ENCODE peak calls at places on chromosomes 11 and 22, in nine cellular contexts. One of them, this sample, is unnamed.

GRCh38 chr11:61603667-61604066 is 22.8 kb upstream of the SYT7 start:
- DNase-seq in left ventricle myocardium inferior: no peak
- DNase-seq in prostate gland: no peak
- DNase-seq in esophagus squamous epithelium: no peak
- DNase-seq in body of pancreas: no peak
- DNase-seq in right atrium auricular region: no peak
- DNase-seq in mucosa of descending colon: no peak
- DNase-seq in AG04449: no peak
- DNase-seq in upper lobe of right lung: no peak
- DNase-seq in this sample: no peak

GRCh38 chr11:67345949-67346819 is 7.2 kb downstream of the POLD4 start:
- DNase-seq in upper lobe of right lung: no peak
- DNase-seq in AG04449: no peak
- DNase-seq in esophagus squamous epithelium: no peak
- DNase-seq in mucosa of descending colon: no peak
- DNase-seq in left ventricle myocardium inferior: no peak
- DNase-seq in prostate gland: peak; percentile 76
- DNase-seq in right atrium auricular region: no peak
- DNase-seq in body of pancreas: peak; percentile 75
- DNase-seq in this sample: no peak

GRCh38 chr11:32931605-32932004 is 39.0 kb downstream of the QSER1 start:
- DNase-seq in mucosa of descending colon: no peak
- DNase-seq in right atrium auricular region: no peak
- DNase-seq in esophagus squamous epithelium: no peak
- DNase-seq in body of pancreas: no peak
- DNase-seq in AG04449: no peak
- DNase-seq in prostate gland: no peak
- DNase-seq in left ventricle myocardium inferior: no peak
- DNase-seq in upper lobe of right lung: no peak
- DNase-seq in this sample: no peak

GRCh38 chr11:2392241-2392959 is 8.2 kb upstream of the TSSC4 start:
- DNase-seq in prostate gland: no peak
- DNase-seq in mucosa of descending colon: no peak
- DNase-seq in left ventricle myocardium inferior: no peak
- DNase-seq in right atrium auricular region: no peak
- DNase-seq in esophagus squamous epithelium: no peak
- DNase-seq in body of pancreas: no peak
- DNase-seq in AG04449: no peak
- DNase-seq in upper lobe of right lung: no peak
- DNase-seq in this sample: no peak

GRCh38 chr11:85752890-85753581 is 57.9 kb downstream of the SYTL2 start:
- DNase-seq in esophagus squamous epithelium: no peak
- DNase-seq in upper lobe of right lung: no peak
- DNase-seq in AG04449: no peak
- DNase-seq in mucosa of descending colon: no peak
- DNase-seq in right atrium auricular region: no peak
- DNase-seq in left ventricle myocardium inferior: no peak
- DNase-seq in body of pancreas: peak; percentile 20
- DNase-seq in prostate gland: no peak
- DNase-seq in this sample: no peak

GRCh38 chr11:40338739-40339138 is 1120.7 kb downstream of the LRRC4C start:
- DNase-seq in right atrium auricular region: no peak
- DNase-seq in AG04449: no peak
- DNase-seq in esophagus squamous epithelium: no peak
- DNase-seq in body of pancreas: no peak
- DNase-seq in left ventricle myocardium inferior: no peak
- DNase-seq in prostate gland: no peak
- DNase-seq in mucosa of descending colon: no peak
- DNase-seq in upper lobe of right lung: no peak
- DNase-seq in this sample: no peak

GRCh38 chr11:61814242-61814957 is 2.4 kb downstream of the FADS1 start:
- DNase-seq in AG04449: no peak
- DNase-seq in prostate gland: no peak
- DNase-seq in upper lobe of right lung: no peak
- DNase-seq in left ventricle myocardium inferior: no peak
- DNase-seq in esophagus squamous epithelium: no peak
- DNase-seq in body of pancreas: peak; percentile 29
- DNase-seq in right atrium auricular region: no peak
- DNase-seq in mucosa of descending colon: peak; percentile 49
- DNase-seq in this sample: no peak

GRCh38 chr11:117223741-117224685 is 7.9 kb downstream of the PCSK7 start:
- DNase-seq in left ventricle myocardium inferior: no peak
- DNase-seq in prostate gland: no peak
- DNase-seq in esophagus squamous epithelium: no peak
- DNase-seq in body of pancreas: no peak
- DNase-seq in AG04449: no peak
- DNase-seq in upper lobe of right lung: no peak
- DNase-seq in right atrium auricular region: no peak
- DNase-seq in mucosa of descending colon: no peak
- DNase-seq in this sample: no peak

GRCh38 chr11:73931039-73931645 is 19.7 kb upstream of the DNAJB13 start:
- DNase-seq in mucosa of descending colon: no peak
- DNase-seq in AG04449: peak; percentile 29
- DNase-seq in left ventricle myocardium inferior: no peak
- DNase-seq in right atrium auricular region: no peak
- DNase-seq in body of pancreas: peak; percentile 24
- DNase-seq in esophagus squamous epithelium: no peak
- DNase-seq in upper lobe of right lung: no peak
- DNase-seq in prostate gland: no peak
- DNase-seq in this sample: no peak

GRCh38 chr11:134026655-134027343 is 42.1 kb upstream of the JAM3 start:
- DNase-seq in AG04449: no peak
- DNase-seq in prostate gland: no peak
- DNase-seq in upper lobe of right lung: no peak
- DNase-seq in esophagus squamous epithelium: no peak
- DNase-seq in left ventricle myocardium inferior: no peak
- DNase-seq in body of pancreas: peak; percentile 47
- DNase-seq in right atrium auricular region: no peak
- DNase-seq in mucosa of descending colon: no peak
- DNase-seq in this sample: no peak

GRCh38 chr11:32210601-32211000 is 119.7 kb downstream of the RCN1 start:
- DNase-seq in body of pancreas: no peak
- DNase-seq in mucosa of descending colon: no peak
- DNase-seq in AG04449: peak; percentile 19
- DNase-seq in upper lobe of right lung: no peak
- DNase-seq in right atrium auricular region: no peak
- DNase-seq in esophagus squamous epithelium: no peak
- DNase-seq in prostate gland: no peak
- DNase-seq in left ventricle myocardium inferior: no peak
- DNase-seq in this sample: no peak

GRCh38 chr11:43708776-43709175 is 28.2 kb downstream of the HSD17B12 start:
- DNase-seq in mucosa of descending colon: no peak
- DNase-seq in left ventricle myocardium inferior: no peak
- DNase-seq in body of pancreas: no peak
- DNase-seq in right atrium auricular region: no peak
- DNase-seq in upper lobe of right lung: no peak
- DNase-seq in AG04449: no peak
- DNase-seq in esophagus squamous epithelium: no peak
- DNase-seq in prostate gland: no peak
- DNase-seq in this sample: no peak

GRCh38 chr11:128852327-128853023 is 14.6 kb downstream of the KCNJ1 start:
- DNase-seq in right atrium auricular region: no peak
- DNase-seq in left ventricle myocardium inferior: peak; percentile 46
- DNase-seq in prostate gland: no peak
- DNase-seq in upper lobe of right lung: no peak
- DNase-seq in mucosa of descending colon: no peak
- DNase-seq in esophagus squamous epithelium: no peak
- DNase-seq in AG04449: no peak
- DNase-seq in body of pancreas: peak; percentile 86
- DNase-seq in this sample: no peak

GRCh38 chr22:47162865-47163264 is 400.4 kb downstream of the TBC1D22A start:
- DNase-seq in AG04449: no peak
- DNase-seq in body of pancreas: no peak
- DNase-seq in mucosa of descending colon: peak; percentile 14
- DNase-seq in right atrium auricular region: no peak
- DNase-seq in upper lobe of right lung: peak; percentile 43
- DNase-seq in left ventricle myocardium inferior: no peak
- DNase-seq in esophagus squamous epithelium: no peak
- DNase-seq in prostate gland: no peak
- DNase-seq in this sample: no peak

GRCh38 chr11:128528294-128528693 is 59.1 kb downstream of the ETS1 start:
- DNase-seq in right atrium auricular region: no peak
- DNase-seq in upper lobe of right lung: no peak
- DNase-seq in left ventricle myocardium inferior: no peak
- DNase-seq in esophagus squamous epithelium: no peak
- DNase-seq in AG04449: no peak
- DNase-seq in body of pancreas: no peak
- DNase-seq in prostate gland: no peak
- DNase-seq in mucosa of descending colon: no peak
- DNase-seq in this sample: no peak

GRCh38 chr11:102620858-102621561 is 4.1 kb downstream of the MMP20 start:
- DNase-seq in mucosa of descending colon: no peak
- DNase-seq in body of pancreas: no peak
- DNase-seq in right atrium auricular region: no peak
- DNase-seq in esophagus squamous epithelium: no peak
- DNase-seq in left ventricle myocardium inferior: no peak
- DNase-seq in upper lobe of right lung: no peak
- DNase-seq in prostate gland: no peak
- DNase-seq in AG04449: no peak
- DNase-seq in this sample: no peak

GRCh38 chr22:23289851-23290724 is 109.8 kb downstream of the BCR start:
- DNase-seq in upper lobe of right lung: peak; percentile 79
- DNase-seq in prostate gland: no peak
- DNase-seq in body of pancreas: peak; percentile 64
- DNase-seq in left ventricle myocardium inferior: no peak
- DNase-seq in mucosa of descending colon: peak; percentile 80
- DNase-seq in AG04449: no peak
- DNase-seq in right atrium auricular region: no peak
- DNase-seq in esophagus squamous epithelium: no peak
- DNase-seq in this sample: no peak

GRCh38 chr11:88827018-88827676 is 238.6 kb downstream of the GRM5 start:
- DNase-seq in esophagus squamous epithelium: no peak
- DNase-seq in prostate gland: no peak
- DNase-seq in mucosa of descending colon: no peak
- DNase-seq in right atrium auricular region: no peak
- DNase-seq in upper lobe of right lung: no peak
- DNase-seq in body of pancreas: no peak
- DNase-seq in AG04449: no peak
- DNase-seq in left ventricle myocardium inferior: no peak
- DNase-seq in this sample: no peak

GRCh38 chr11:59818572-59818971 is 8.0 kb upstream of the MRPL16 start:
- DNase-seq in upper lobe of right lung: no peak
- DNase-seq in AG04449: no peak
- DNase-seq in body of pancreas: no peak
- DNase-seq in left ventricle myocardium inferior: no peak
- DNase-seq in prostate gland: no peak
- DNase-seq in esophagus squamous epithelium: no peak
- DNase-seq in mucosa of descending colon: no peak
- DNase-seq in right atrium auricular region: no peak
- DNase-seq in this sample: no peak

DNA sequence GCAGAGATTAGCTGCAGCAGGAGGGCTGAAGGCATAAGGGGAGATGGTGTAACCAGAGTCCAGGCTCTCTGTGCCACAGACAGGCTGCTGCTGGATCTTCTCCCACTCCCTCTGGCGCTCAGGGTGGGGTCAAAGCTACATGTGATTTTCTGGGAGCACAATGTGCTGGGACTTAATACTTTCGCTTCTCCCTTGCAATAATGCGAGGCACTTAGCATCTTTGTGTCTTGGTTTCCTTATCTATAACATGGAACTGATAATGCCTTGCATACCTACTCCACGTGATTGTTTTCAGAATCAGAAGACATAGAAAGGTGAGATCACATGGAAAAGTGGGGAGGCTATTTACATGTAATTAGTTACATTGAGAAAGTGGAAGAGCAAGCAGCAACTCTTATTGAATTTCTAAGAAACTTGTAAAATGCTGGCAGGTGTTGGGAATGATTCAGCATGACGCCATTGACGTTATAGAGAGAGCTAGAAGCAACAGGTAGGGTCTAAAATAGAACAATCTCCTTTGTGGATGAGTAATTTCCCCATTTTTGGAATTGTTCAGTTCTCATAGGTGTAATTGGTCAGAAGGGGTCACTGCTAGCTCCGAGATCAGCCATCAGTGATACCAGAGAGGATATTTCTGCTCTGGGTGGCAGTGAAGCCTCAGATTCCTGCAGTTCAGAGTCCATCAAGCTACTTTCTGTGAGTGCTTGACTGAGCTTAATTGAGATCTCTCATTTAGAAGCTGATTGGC is 8.2 kb upstream of the OR9I1 start:
- DNase-seq in left ventricle myocardium inferior: no peak
- DNase-seq in mucosa of descending colon: no peak
- DNase-seq in esophagus squamous epithelium: no peak
- DNase-seq in prostate gland: no peak
- DNase-seq in AG04449: no peak
- DNase-seq in right atrium auricular region: no peak
- DNase-seq in body of pancreas: no peak
- DNase-seq in upper lobe of right lung: no peak
- DNase-seq in this sample: no peak
- TF ChIP-seq CTCF in left ventricle myocardium inferior: no peak
- TF ChIP-seq CTCF in mucosa of descending colon: no peak
- TF ChIP-seq CTCF in esophagus squamous epithelium: no peak
- TF ChIP-seq CTCF in prostate gland: no peak
- TF ChIP-seq CTCF in AG04449: no peak
- TF ChIP-seq CTCF in right atrium auricular region: no peak
- TF ChIP-seq CTCF in body of pancreas: no peak
- TF ChIP-seq CTCF in upper lobe of right lung: no peak
- TF ChIP-seq CTCF in this sample: no peak

GRCh38 chr22:43654271-43654670 is 157.8 kb downstream of the EFCAB6 start:
- DNase-seq in body of pancreas: no peak
- DNase-seq in mucosa of descending colon: no peak
- DNase-seq in left ventricle myocardium inferior: no peak
- DNase-seq in right atrium auricular region: no peak
- DNase-seq in upper lobe of right lung: no peak
- DNase-seq in esophagus squamous epithelium: no peak
- DNase-seq in prostate gland: no peak
- DNase-seq in AG04449: no peak
- DNase-seq in this sample: no peak
- H3K4me3 ChIP-seq in body of pancreas: no peak overlapping the region
- H3K4me3 ChIP-seq in mucosa of descending colon: no peak overlapping the region
- H3K4me3 ChIP-seq in left ventricle myocardium inferior: no peak overlapping the region
- H3K4me3 ChIP-seq in right atrium auricular region: no peak overlapping the region
- H3K4me3 ChIP-seq in upper lobe of right lung: no peak overlapping the region
- H3K4me3 ChIP-seq in esophagus squamous epithelium: no peak overlapping the region
- H3K4me3 ChIP-seq in prostate gland: no peak overlapping the region
- H3K4me3 ChIP-seq in AG04449: no peak overlapping the region
- H3K4me3 ChIP-seq in this sample: no peak overlapping the region

DNA sequence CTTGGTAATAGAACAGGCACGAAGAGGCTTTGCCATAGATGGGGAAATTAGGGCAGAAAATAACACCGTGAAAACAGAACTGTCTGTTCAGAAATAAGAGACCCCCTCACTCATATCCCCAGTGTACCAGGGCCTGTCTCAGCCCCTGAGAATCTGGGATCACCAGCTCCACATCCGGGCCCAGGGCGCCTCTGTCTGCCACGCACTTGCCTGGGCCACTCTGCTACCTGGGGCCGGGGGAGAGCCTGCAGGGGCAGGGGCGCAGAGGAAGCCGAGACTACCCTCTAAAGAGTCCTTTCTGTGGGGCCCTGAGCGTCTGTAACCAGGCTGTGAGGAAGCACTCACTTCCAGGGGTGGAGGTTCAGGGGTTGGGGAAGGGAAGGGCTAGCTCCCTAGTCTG is 19.8 kb downstream of the NECTIN1 start:
- DNase-seq in upper lobe of right lung: no peak
- DNase-seq in body of pancreas: no peak
- DNase-seq in mucosa of descending colon: no peak
- DNase-seq in esophagus squamous epithelium: no peak
- DNase-seq in AG04449: no peak
- DNase-seq in prostate gland: no peak
- DNase-seq in right atrium auricular region: no peak
- DNase-seq in left ventricle myocardium inferior: no peak
- DNase-seq in this sample: no peak
- TF ChIP-seq CTCF in upper lobe of right lung: no peak
- TF ChIP-seq CTCF in body of pancreas: no peak
- TF ChIP-seq CTCF in mucosa of descending colon: no peak
- TF ChIP-seq CTCF in esophagus squamous epithelium: no peak
- TF ChIP-seq CTCF in AG04449: no peak
- TF ChIP-seq CTCF in prostate gland: no peak
- TF ChIP-seq CTCF in right atrium auricular region: no peak
- TF ChIP-seq CTCF in left ventricle myocardium inferior: no peak
- TF ChIP-seq CTCF in this sample: no peak

GRCh38 chr11:66277475-66278391 is at the start of gene CNIH2:
- DNase-seq in upper lobe of right lung: no peak
- DNase-seq in esophagus squamous epithelium: no peak
- DNase-seq in prostate gland: no peak
- DNase-seq in right atrium auricular region: no peak
- DNase-seq in AG04449: no peak
- DNase-seq in mucosa of descending colon: peak; percentile 65
- DNase-seq in body of pancreas: peak; percentile 58
- DNase-seq in left ventricle myocardium inferior: no peak
- DNase-seq in this sample: no peak
- H3K4me3 ChIP-seq in upper lobe of right lung: no peak within 1 kb of the TSS
- H3K4me3 ChIP-seq in esophagus squamous epithelium: no peak within 1 kb of the TSS
- H3K4me3 ChIP-seq in prostate gland: peak within 1 kb of the TSS; percentile 30
- H3K4me3 ChIP-seq in right atrium auricular region: peak within 1 kb of the TSS; percentile 52
- H3K4me3 ChIP-seq in AG04449: peak within 1 kb of the TSS; percentile 41
- H3K4me3 ChIP-seq in mucosa of descending colon: no peak within 1 kb of the TSS
- H3K4me3 ChIP-seq in body of pancreas: no peak within 1 kb of the TSS
- H3K4me3 ChIP-seq in left ventricle myocardium inferior: peak within 1 kb of the TSS; percentile 58
- H3K4me3 ChIP-seq in this sample: no peak within 1 kb of the TSS

This sample was measured in GM12864.